ENCODE peak calls at places on chromosomes 12 and 14, in five cellular contexts. H is AG04450, A is ovary, F is H1, D is left lobe of liver. U is an unnamed sample.

GRCh38 chr14:106694638-106695393 is 1168.4 kb downstream of the TMEM121 start:
- DNase-seq in H (no peak), A (no peak), F (no peak), D (no peak), U (no peak)

GRCh38 chr12:49129332-49130150 is 1.7 kb downstream of the TUBA1B start:
- DNase-seq in H (no peak), A (no peak), F (no peak), D (no peak), U (no peak)

GRCh38 chr12:20044836-20045235 is 323.5 kb upstream of the PDE3A start:
- DNase-seq in H (peak), A (no peak), F (no peak), D (no peak), U (no peak)

GRCh38 chr12:94714378-94714777 is 64.0 kb upstream of the TMCC3 start:
- DNase-seq in H (no peak), A (no peak), F (no peak), D (no peak), U (no peak)

GRCh38 chr14:89252887-89253532 is 164.0 kb downstream of the FOXN3 start:
- DNase-seq in H (no peak), A (no peak), F (no peak), D (peak), U (peak)

GRCh38 chr12:131835616-131836171 is 7.5 kb downstream of the MMP17 start:
- DNase-seq in H (no peak), A (no peak), F (no peak), D (no peak), U (no peak)

GRCh38 chr14:34498684-34499412 is 36.8 kb upstream of the SPTSSA start:
- DNase-seq in H (no peak), A (no peak), F (no peak), D (no peak), U (no peak)

GRCh38 chr14:45089813-45090212 is 5.9 kb downstream of the PRPF39 start:
- DNase-seq in H (no peak), A (no peak), F (no peak), D (no peak), U (no peak)

GRCh38 chr12:33617218-33617617 is 177.6 kb upstream of the SYT10 start:
- DNase-seq in H (no peak), A (no peak), F (no peak), D (no peak), U (no peak)

GRCh38 chr12:18752947-18753346 is 15.0 kb downstream of the CAPZA3 start:
- DNase-seq in H (no peak), A (no peak), F (no peak), D (no peak), U (no peak)

GRCh38 chr12:120887253-120888043 is 16.7 kb downstream of the SPPL3 start:
- DNase-seq in H (no peak), A (no peak), F (no peak), D (no peak), U (no peak)

GRCh38 chr12:125032466-125033152 is 32.6 kb upstream of the AACS start:
- DNase-seq in H (no peak), A (no peak), F (no peak), D (no peak), U (no peak)

GRCh38 chr12:55972906-55973597 is 826 bp upstream of the RAB5B start:
- DNase-seq in H (no peak), A (no peak), F (no peak), D (no peak), U (no peak)

GRCh38 chr12:132062481-132062880 is 81.6 kb downstream of the DDX51 start:
- DNase-seq in H (no peak), A (no peak), F (no peak), D (no peak), U (no peak)

GRCh38 chr12:46533723-46534122 is 161.2 kb upstream of the SLC38A2 start:
- DNase-seq in H (no peak), A (no peak), F (no peak), D (no peak), U (no peak)

GRCh38 chr12:113684053-113684907 is 212.6 kb upstream of the LHX5 start:
- DNase-seq in H (no peak), A (no peak), F (no peak), D (no peak), U (no peak)

GRCh38 chr12:16668198-16668597 is 62.2 kb upstream of the LMO3 start:
- DNase-seq in H (no peak), A (no peak), F (no peak), D (no peak), U (no peak)

GRCh38 chr14:22159049-22159448 is 430.0 kb downstream of the DAD1 start:
- DNase-seq in H (no peak), A (no peak), F (no peak), D (no peak), U (no peak)

GRCh38 chr14:75452900-75453816 is 25.3 kb downstream of the JDP2 start:
- DNase-seq in H (peak), A (peak), F (peak), D (no peak), U (peak)

GRCh38 chr12:93060666-93061413 is 131.7 kb upstream of the EEA1 start:
- DNase-seq in H (peak), A (peak), F (no peak), D (no peak), U (peak)

GRCh38 chr14:100443643-100444042 is 120.5 kb downstream of the SLC25A47 start:
- DNase-seq in H (no peak), A (no peak), F (no peak), D (no peak), U (no peak)

GRCh38 chr14:55220230-55220629 is 28.8 kb upstream of the DLGAP5 start:
- DNase-seq in H (no peak), A (no peak), F (no peak), D (no peak), U (no peak)

GRCh38 chr12:119644930-119645329 is 23.0 kb upstream of the PRKAB1 start:
- DNase-seq in H (no peak), A (no peak), F (no peak), D (no peak), U (no peak)

GRCh38 chr14:56581041-56581727 is 1.6 kb downstream of the TMEM260 start:
- DNase-seq in H (no peak), A (no peak), F (no peak), D (no peak), U (no peak)

GRCh38 chr14:95597784-95598204 is 62.9 kb downstream of the GLRX5 start:
- DNase-seq in H (no peak), A (no peak), F (peak), D (no peak), U (no peak)

GRCh38 chr14:100440207-100440631 is 117.1 kb downstream of the SLC25A47 start:
- DNase-seq in H (peak), A (peak), F (peak), D (peak), U (no peak)

GRCh38 chr12:67519824-67520433 is 128.6 kb upstream of the DYRK2 start:
- DNase-seq in H (no peak), A (no peak), F (peak), D (no peak), U (no peak)